ENCODE peak calls at places on chromosomes 2 and 18, in nine cellular contexts. E, Z, I, G, H, A, T, O and N are unnamed samples.

GRCh38 chr2:147045113-147045512 is 799.7 kb upstream of the ACVR2A start:
- DNase-seq in E (peak), Z (peak), I (peak), G (peak), H (peak), A (peak), T (peak), O (peak), N (peak)

GRCh38 chr2:13000644-13001375 is 284.1 kb downstream of the TRIB2 start:
- DNase-seq in E (no peak), Z (peak), I (no peak), G (no peak), H (no peak), A (peak), T (no peak), O (no peak), N (no peak)

GRCh38 chr2:105187531-105187930 is 54.0 kb upstream of the GPR45 start:
- DNase-seq in E (no peak), Z (no peak), I (no peak), G (peak), H (no peak), A (no peak), T (peak), O (no peak), N (no peak)

GRCh38 chr18:7601936-7602335 is 34.8 kb downstream of the PTPRM start:
- DNase-seq in E (no peak), Z (no peak), I (no peak), G (no peak), H (no peak), A (no peak), T (no peak), O (no peak), N (no peak)

GRCh38 chr2:157318884-157319283 is 6.7 kb downstream of the ERMN start:
- DNase-seq in E (no peak), Z (no peak), I (no peak), G (no peak), H (no peak), A (no peak), T (no peak), O (no peak), N (no peak)

GRCh38 chr2:112646102-112646719 is 472 bp downstream of the SLC20A1 start:
- DNase-seq in E (peak), Z (no peak), I (no peak), G (peak), H (peak), A (peak), T (no peak), O (peak), N (peak)

GRCh38 chr2:102141915-102142828 is at the start of gene IL1R1:
- DNase-seq in E (no peak), Z (peak), I (no peak), G (peak), H (no peak), A (peak), T (peak), O (peak), N (peak)

GRCh38 chr2:196783431-196784094 is 15.9 kb downstream of the GTF3C3 start:
- DNase-seq in E (no peak), Z (no peak), I (no peak), G (peak), H (no peak), A (no peak), T (peak), O (no peak), N (no peak)

GRCh38 chr18:23528580-23529472 is 25.5 kb downstream of the RMC1 start:
- DNase-seq in E (no peak), Z (no peak), I (no peak), G (peak), H (no peak), A (no peak), T (peak), O (no peak), N (no peak)

GRCh38 chr2:9145752-9146430 is 60.7 kb upstream of the ASAP2 start:
- DNase-seq in E (no peak), Z (no peak), I (no peak), G (no peak), H (no peak), A (peak), T (no peak), O (no peak), N (peak)

GRCh38 chr2:231425811-231426703 is 30.5 kb downstream of the B3GNT7 start:
- DNase-seq in E (no peak), Z (peak), I (no peak), G (no peak), H (no peak), A (peak), T (peak), O (no peak), N (no peak)

GRCh38 chr2:226738191-226738820 is 61.3 kb downstream of the IRS1 start:
- DNase-seq in E (no peak), Z (no peak), I (no peak), G (no peak), H (no peak), A (no peak), T (peak), O (no peak), N (peak)

GRCh38 chr2:119678021-119678656 is 862 bp upstream of the TMEM177 start:
- DNase-seq in E (no peak), Z (no peak), I (no peak), G (no peak), H (no peak), A (no peak), T (peak), O (peak), N (no peak)

GRCh38 chr2:160043265-160043664 is 19.1 kb downstream of the PLA2R1 start:
- DNase-seq in E (no peak), Z (no peak), I (no peak), G (no peak), H (no peak), A (no peak), T (peak), O (no peak), N (no peak)

GRCh38 chr2:26897807-26898479 is 50.0 kb downstream of the DPYSL5 start:
- DNase-seq in E (no peak), Z (no peak), I (no peak), G (no peak), H (no peak), A (no peak), T (no peak), O (no peak), N (no peak)

GRCh38 chr18:75129717-75130477 is 79.0 kb downstream of the PTGR3 start:
- DNase-seq in E (no peak), Z (no peak), I (no peak), G (no peak), H (no peak), A (no peak), T (no peak), O (no peak), N (no peak)

GRCh38 chr18:59715966-59716369 is 18.7 kb upstream of the CCBE1 start:
- DNase-seq in E (no peak), Z (no peak), I (peak), G (peak), H (no peak), A (no peak), T (peak), O (no peak), N (no peak)
- TF ChIP-seq EZH2phosphoT487 in E (no peak), Z (no peak), I (no peak), G (no peak), H (no peak), A (no peak), T (no peak), O (no peak), N (no peak)

DNA sequence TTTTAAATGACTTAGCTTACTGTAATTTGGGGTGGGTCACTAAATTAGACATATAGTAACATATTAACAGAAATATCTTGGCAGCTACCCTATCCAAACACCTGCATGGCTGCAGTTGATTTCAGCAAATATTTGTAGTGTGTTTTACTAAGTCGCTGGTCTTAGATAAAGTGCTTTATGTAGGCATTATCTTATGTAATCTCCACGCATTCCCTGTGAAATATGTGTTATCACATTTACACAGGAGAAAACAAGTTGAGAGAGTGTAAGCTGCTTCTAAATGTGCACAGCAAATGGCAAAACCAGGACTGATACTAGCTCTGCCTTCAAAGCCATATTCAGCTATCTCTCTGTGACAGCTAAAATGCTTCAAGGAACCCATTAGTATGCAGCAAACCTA is 72.0 kb downstream of the NYAP2 start:
- DNase-seq in E (no peak), Z (peak), I (no peak), G (no peak), H (no peak), A (no peak), T (no peak), O (no peak), N (no peak)
- H3K4me2 ChIP-seq in E (no peak), Z (no peak), I (no peak), G (no peak), H (no peak), A (no peak), T (no peak), O (no peak), N (no peak)

GRCh38 chr2:242011991-242012764 is 142.6 kb downstream of the RTP5 start:
- DNase-seq in E (no peak), Z (no peak), I (no peak), G (no peak), H (no peak), A (no peak), T (no peak), O (no peak), N (no peak)
- TF ChIP-seq EZH2phosphoT487 in E (no peak), Z (no peak), I (no peak), G (no peak), H (no peak), A (no peak), T (no peak), O (no peak), N (no peak)

DNA sequence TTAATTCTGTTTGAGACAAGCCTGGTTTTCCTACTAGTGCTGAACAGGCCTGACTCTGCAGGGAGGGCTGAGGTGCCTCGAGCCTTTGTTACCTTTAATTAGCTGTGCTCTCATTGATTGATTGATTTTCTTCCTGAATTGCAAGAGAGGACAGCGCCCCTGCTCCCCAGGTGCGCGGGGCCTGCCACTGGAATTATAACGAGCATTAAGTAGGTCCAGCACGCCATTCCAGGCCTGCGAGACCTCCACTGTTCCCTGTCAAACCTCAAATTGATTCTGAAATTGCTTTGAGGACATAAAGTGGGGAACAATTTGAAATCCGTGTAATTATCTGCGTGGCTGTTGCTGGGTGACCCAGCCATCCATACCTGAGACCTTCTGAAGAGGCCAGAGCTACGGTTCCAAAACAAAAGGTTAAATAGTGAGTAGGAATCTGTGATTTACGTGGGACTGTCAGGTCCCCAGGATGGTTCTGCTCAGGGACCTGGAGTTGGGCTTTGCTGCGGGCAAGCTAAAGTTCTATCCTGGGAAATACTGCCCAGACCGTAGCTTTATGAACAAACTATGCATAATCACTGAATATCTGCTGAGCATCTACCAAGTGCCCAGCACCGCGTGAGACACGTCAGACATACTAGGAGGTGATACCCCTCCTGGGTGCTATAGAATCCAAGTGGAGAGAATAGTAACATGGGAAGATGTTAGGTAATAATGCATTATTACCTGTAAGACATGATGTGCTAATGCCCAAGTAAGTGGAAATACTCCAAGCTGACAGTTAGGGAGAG is 104.1 kb downstream of the ZBTB7C start:
- DNase-seq in E (no peak), Z (no peak), I (no peak), G (no peak), H (no peak), A (no peak), T (no peak), O (no peak), N (peak)
- H3K4me2 ChIP-seq in E (no peak), Z (no peak), I (no peak), G (no peak), H (no peak), A (no peak), T (no peak), O (no peak), N (peak)

GRCh38 chr2:31973665-31974064 is 37.1 kb downstream of the MEMO1 start:
- DNase-seq in E (no peak), Z (no peak), I (no peak), G (no peak), H (peak), A (no peak), T (no peak), O (no peak), N (no peak)
- TF ChIP-seq EZH2phosphoT487 in E (no peak), Z (no peak), I (no peak), G (no peak), H (no peak), A (no peak), T (no peak), O (no peak), N (no peak)

GRCh38 chr18:35376742-35377695 is at the start of gene ZNF396:
- DNase-seq in E (peak), Z (peak), I (peak), G (peak), H (peak), A (peak), T (peak), O (peak), N (peak)

GRCh38 chr18:35376393-35376741 is 770 bp downstream of the ZNF396 start:
- DNase-seq in E (no peak), Z (peak), I (no peak), G (no peak), H (no peak), A (peak), T (no peak), O (peak), N (peak)

GRCh38 chr18:35369126-35369525 is 8.0 kb downstream of the ZNF396 start:
- DNase-seq in E (no peak), Z (no peak), I (no peak), G (peak), H (no peak), A (no peak), T (no peak), O (no peak), N (no peak)

DNA sequence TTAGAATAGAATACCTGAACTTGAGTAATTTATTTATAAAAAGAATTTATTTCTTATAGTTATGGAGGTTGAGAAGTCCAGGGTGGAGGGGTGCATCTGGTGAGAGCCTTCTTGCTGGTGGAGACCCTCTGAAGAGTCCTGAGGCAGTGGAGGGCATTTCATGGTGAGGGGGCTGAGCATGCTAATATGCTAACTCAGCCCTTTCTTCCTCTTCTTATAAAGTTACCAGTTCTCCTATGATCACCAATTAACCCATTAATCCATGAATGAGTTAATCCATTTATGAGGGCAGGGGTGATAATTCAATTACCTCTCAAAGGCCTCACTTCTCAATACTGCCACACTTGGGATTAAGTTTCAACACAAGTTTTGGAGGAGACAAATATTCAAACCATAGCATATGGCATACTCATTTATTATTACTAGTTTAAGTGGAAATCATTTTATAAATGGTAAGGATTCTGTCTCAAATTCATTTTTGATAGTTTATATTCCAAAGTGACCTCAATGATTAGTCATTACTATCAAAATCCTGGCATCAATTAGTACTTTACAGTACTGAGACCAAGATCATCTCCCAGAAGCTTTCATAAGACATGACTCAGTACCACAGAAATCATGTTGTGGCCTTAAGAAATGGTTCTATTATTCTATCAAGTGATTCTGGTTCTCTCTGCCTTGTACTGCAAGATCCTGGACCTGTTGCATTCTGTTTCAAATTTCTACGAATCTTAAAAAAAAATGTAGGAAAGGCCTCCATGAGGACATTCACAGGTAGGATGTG is 5.5 kb downstream of the ZNF396 start:
- DNase-seq in E (no peak), Z (no peak), I (no peak), G (peak), H (no peak), A (no peak), T (no peak), O (no peak), N (no peak)
- H3K4me2 ChIP-seq in E (no peak), Z (no peak), I (no peak), G (peak), H (no peak), A (no peak), T (no peak), O (no peak), N (no peak)

GRCh38 chr2:179936654-179937053 is 70.4 kb downstream of the CWC22 start:
- DNase-seq in E (peak), Z (peak), I (peak), G (peak), H (peak), A (peak), T (peak), O (peak), N (peak)
- TF ChIP-seq EZH2phosphoT487 in E (no peak), Z (no peak), I (no peak), G (no peak), H (no peak), A (no peak), T (no peak), O (no peak), N (no peak)

GRCh38 chr2:145023331-145023934 is 503.5 kb upstream of the ZEB2 start:
- DNase-seq in E (no peak), Z (no peak), I (no peak), G (no peak), H (no peak), A (no peak), T (no peak), O (no peak), N (no peak)
- H3K4me2 ChIP-seq in E (no peak), Z (no peak), I (no peak), G (peak), H (no peak), A (no peak), T (no peak), O (peak), N (no peak)

GRCh38 chr2:176178271-176178806 is 10.1 kb upstream of the HOXD1 start:
- DNase-seq in E (no peak), Z (no peak), I (no peak), G (peak), H (peak), A (peak), T (no peak), O (no peak), N (peak)
- TF ChIP-seq EZH2phosphoT487 in E (no peak), Z (no peak), I (no peak), G (no peak), H (no peak), A (peak), T (no peak), O (no peak), N (peak)

GRCh38 chr2:134218928-134219707 is 34.8 kb upstream of the MGAT5 start:
- DNase-seq in E (peak), Z (peak), I (no peak), G (no peak), H (no peak), A (no peak), T (no peak), O (no peak), N (no peak)

GRCh38 chr2:134216152-134216829 is 37.6 kb upstream of the MGAT5 start:
- DNase-seq in E (no peak), Z (no peak), I (no peak), G (no peak), H (no peak), A (no peak), T (peak), O (no peak), N (no peak)

GRCh38 chr2:134218414-134218813 is 35.5 kb upstream of the MGAT5 start:
- DNase-seq in E (peak), Z (no peak), I (no peak), G (no peak), H (no peak), A (no peak), T (no peak), O (no peak), N (no peak)

GRCh38 chr2:134217924-134218323 is 35.9 kb upstream of the MGAT5 start:
- DNase-seq in E (peak), Z (no peak), I (no peak), G (peak), H (no peak), A (no peak), T (no peak), O (no peak), N (no peak)

GRCh38 chr2:134217316-134217715 is 36.6 kb upstream of the MGAT5 start:
- DNase-seq in E (peak), Z (no peak), I (no peak), G (no peak), H (peak), A (no peak), T (no peak), O (no peak), N (no peak)
- H3K4me2 ChIP-seq in E (peak), Z (no peak), I (no peak), G (no peak), H (peak), A (no peak), T (no peak), O (no peak), N (no peak)